ENCODE peak calls at places on chromosomes 12 and 14, in nine cellular contexts. E is mammary epithelial cell, K is uterus, T is GM23338, H is cardiac muscle cell, R is astrocyte of the cerebellum, G is endothelial cell, B is A549, F is RWPE1. W is an unnamed sample.

GRCh38 chr14:39581474-39581873 is 149.2 kb upstream of the FBXO33 start:
- DNase-seq in F (no peak), B (no peak), E (no peak), K (no peak), T (peak), R (no peak), G (no peak), H (peak), W (no peak)

GRCh38 chr12:5872745-5873144 is 72.3 kb downstream of the ANO2 start:
- DNase-seq in K (no peak), R (no peak), H (no peak), T (peak), F (peak), E (no peak), B (peak), G (no peak), W (no peak)

GRCh38 chr12:103771466-103771865 is 69.6 kb downstream of the NT5DC3 start:
- DNase-seq in G (peak), E (no peak), R (peak), K (peak), B (peak), F (peak), H (peak), T (peak), W (peak)

GRCh38 chr12:468671-469389 is 9.1 kb downstream of the B4GALNT3 start:
- DNase-seq in T (no peak), E (no peak), R (peak), K (no peak), H (no peak), F (no peak), G (no peak), B (no peak), W (peak)

GRCh38 chr12:132329739-132330548 is 555 bp upstream of the GALNT9 start:
- DNase-seq in E (no peak), B (no peak), R (no peak), H (no peak), G (no peak), T (peak), K (no peak), F (no peak), W (no peak)

GRCh38 chr12:24488091-24488596 is 460.8 kb downstream of the BCAT1 start:
- DNase-seq in K (no peak), G (no peak), H (no peak), F (no peak), R (no peak), T (no peak), E (no peak), B (no peak), W (peak)

GRCh38 chr12:65121049-65121955 is at the start of gene WIF1:
- DNase-seq in G (peak), T (peak), B (no peak), E (peak), F (peak), R (no peak), H (peak), K (no peak), W (peak)

GRCh38 chr12:8065991-8066594 is at the start of gene C3AR1:
- DNase-seq in E (peak), B (no peak), T (no peak), G (no peak), K (no peak), F (no peak), H (peak), R (peak), W (peak)

GRCh38 chr12:87311206-87311605 is 718.0 kb downstream of the C12orf50 start:
- DNase-seq in E (no peak), R (no peak), G (no peak), B (no peak), K (no peak), T (no peak), F (no peak), H (no peak), W (no peak)

GRCh38 chr14:102893452-102893851 is 29.0 kb upstream of the AMN start:
- DNase-seq in K (peak), B (no peak), F (no peak), R (peak), E (no peak), T (no peak), H (peak), G (no peak), W (no peak)

GRCh38 chr14:71527807-71528206 is 404.4 kb upstream of the RGS6 start:
- DNase-seq in F (no peak), R (no peak), B (no peak), T (no peak), K (no peak), E (no peak), H (peak), G (no peak), W (no peak)

GRCh38 chr14:96206461-96206860 is 1.8 kb downstream of the BDKRB2 start:
- DNase-seq in K (no peak), G (no peak), R (no peak), B (no peak), T (no peak), F (peak), H (no peak), E (peak), W (peak)

GRCh38 chr14:55588259-55588699 is 8.3 kb downstream of the KTN1 start:
- DNase-seq in F (no peak), T (no peak), R (no peak), B (no peak), K (no peak), E (peak), H (no peak), G (no peak), W (peak)

DNA sequence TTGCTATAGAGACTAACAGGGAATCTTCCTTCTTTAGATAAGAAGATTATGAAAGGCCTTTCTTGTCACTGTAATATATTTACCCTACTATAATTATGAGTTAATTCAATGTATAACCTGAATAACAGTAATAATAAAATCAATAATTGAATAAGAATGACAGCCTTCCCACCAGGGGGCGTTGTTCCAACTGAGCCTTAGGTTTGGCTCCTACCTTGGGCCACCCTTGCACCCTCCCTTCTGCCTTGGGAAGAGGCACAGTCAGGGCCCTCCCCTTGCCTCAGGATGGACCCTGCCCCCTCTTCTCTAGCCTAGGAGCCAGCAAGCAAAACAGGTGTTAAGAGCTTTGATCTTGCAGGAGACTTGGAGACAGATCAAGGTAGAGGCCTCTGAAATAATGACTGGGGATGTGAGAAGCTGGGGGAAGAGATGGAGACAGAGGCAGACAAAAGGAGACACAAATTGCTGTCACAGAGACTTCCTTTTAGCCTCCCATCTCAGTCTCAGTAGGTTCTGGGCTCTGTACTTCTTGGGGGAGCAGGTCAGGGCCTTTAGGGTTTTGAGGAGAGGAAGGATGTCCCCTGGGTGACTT is 40.1 kb upstream of the CISTR start:
- DNase-seq in R (no peak), T (peak), E (peak), G (peak), H (no peak), F (no peak), B (no peak), K (no peak), W (peak)
- TF ChIP-seq CTCF in R (peak), T (peak), E (peak), G (peak), H (peak), F (peak), B (peak), K (no peak), W (peak)

GRCh38 chr12:121132601-121133481 is at the start of gene P2RX7:
- DNase-seq in R (no peak), E (peak), H (peak), B (peak), G (peak), K (peak), F (peak), T (peak), W (peak)
- TF ChIP-seq CTCF in R (no peak), E (no peak), H (no peak), B (no peak), G (no peak), K (no peak), F (no peak), T (no peak), W (peak)

GRCh38 chr12:124475295-124476010 is 92.0 kb downstream of the NCOR2 start:
- DNase-seq in B (no peak), R (no peak), F (no peak), K (no peak), T (no peak), H (no peak), G (no peak), E (no peak), W (no peak)
- TF ChIP-seq CTCF in B (no peak), R (no peak), F (no peak), K (no peak), T (no peak), H (no peak), G (no peak), E (no peak), W (no peak)

GRCh38 chr14:34103176-34103575 is 152.3 kb upstream of the EGLN3 start:
- DNase-seq in R (no peak), T (no peak), H (no peak), B (no peak), K (no peak), E (no peak), F (no peak), G (no peak), W (no peak)

GRCh38 chr14:34099630-34100029 is 148.8 kb upstream of the EGLN3 start:
- DNase-seq in G (no peak), R (no peak), F (no peak), B (no peak), E (no peak), H (no peak), T (no peak), K (no peak), W (no peak)

GRCh38 chr14:34098045-34098984 is 147.4 kb upstream of the EGLN3 start:
- DNase-seq in E (peak), K (peak), H (peak), R (peak), B (peak), T (peak), F (peak), G (peak), W (peak)

GRCh38 chr14:34094384-34094783 is 143.5 kb upstream of the EGLN3 start:
- DNase-seq in G (no peak), B (no peak), E (no peak), T (no peak), F (no peak), R (no peak), K (no peak), H (no peak), W (no peak)

GRCh38 chr14:34098985-34099349 is 148.1 kb upstream of the EGLN3 start:
- DNase-seq in G (no peak), K (no peak), H (no peak), T (no peak), B (no peak), R (no peak), F (no peak), E (no peak), W (no peak)
- TF ChIP-seq CTCF in G (no peak), K (no peak), H (no peak), T (no peak), B (no peak), R (no peak), F (no peak), E (no peak), W (no peak)

GRCh38 chr14:105013150-105013787 is 7.6 kb downstream of the CDCA4 start:
- DNase-seq in E (no peak), G (no peak), B (no peak), R (no peak), F (no peak), T (no peak), K (no peak), H (no peak), W (no peak)

GRCh38 chr14:105014032-105014431 is 6.9 kb downstream of the CDCA4 start:
- DNase-seq in K (no peak), B (no peak), R (no peak), G (no peak), F (no peak), H (no peak), T (no peak), E (no peak), W (no peak)

GRCh38 chr14:105010891-105011291 is 10.0 kb downstream of the CDCA4 start:
- DNase-seq in G (no peak), R (no peak), T (no peak), H (no peak), E (no peak), F (no peak), B (no peak), K (peak), W (no peak)

GRCh38 chr14:105011312-105011990 is 9.4 kb downstream of the CDCA4 start:
- DNase-seq in B (no peak), H (no peak), T (no peak), K (no peak), E (no peak), G (no peak), F (no peak), R (no peak), W (no peak)

GRCh38 chr14:105012171-105012985 is 8.5 kb downstream of the CDCA4 start:
- DNase-seq in G (no peak), H (no peak), B (peak), K (no peak), T (no peak), E (no peak), R (no peak), F (no peak), W (peak)
- TF ChIP-seq CTCF in G (no peak), H (no peak), B (peak), K (no peak), T (no peak), E (peak), R (peak), F (peak), W (peak)

GRCh38 chr12:121089813-121090430 is 42.8 kb upstream of the P2RX7 start:
- DNase-seq in K (no peak), H (no peak), T (no peak), E (no peak), R (no peak), F (no peak), G (no peak), B (no peak), W (no peak)

GRCh38 chr12:121087467-121088207 is 45.0 kb upstream of the P2RX7 start:
- DNase-seq in T (no peak), K (no peak), G (no peak), R (no peak), H (no peak), F (no peak), E (no peak), B (no peak), W (no peak)

GRCh38 chr12:121090576-121091125 is 42.0 kb upstream of the P2RX7 start:
- DNase-seq in T (no peak), F (no peak), B (no peak), G (no peak), R (no peak), H (no peak), E (no peak), K (no peak), W (no peak)

GRCh38 chr12:121088208-121088585 is 44.5 kb upstream of the P2RX7 start:
- DNase-seq in R (no peak), G (no peak), H (no peak), K (no peak), F (no peak), E (no peak), B (no peak), T (no peak), W (no peak)

GRCh38 chr12:121089031-121089812 is 43.5 kb upstream of the P2RX7 start:
- DNase-seq in R (no peak), E (no peak), T (peak), F (no peak), H (peak), K (no peak), G (no peak), B (no peak), W (no peak)
- TF ChIP-seq CTCF in R (no peak), E (no peak), T (peak), F (no peak), H (peak), K (no peak), G (no peak), B (peak), W (no peak)

GRCh38 chr12:2691001-2691339 is 103.8 kb upstream of the FKBP4 start:
- DNase-seq in E (no peak), H (peak), F (no peak), T (peak), K (no peak), B (no peak), R (no peak), G (peak), W (no peak)
- TF ChIP-seq CTCF in E (no peak), H (peak), F (no peak), T (peak), K (no peak), B (no peak), R (peak), G (no peak), W (no peak)

GRCh38 chr12:53299454-53300180 is at the start of gene MYG1:
- DNase-seq in T (peak), H (peak), R (peak), G (peak), E (peak), B (peak), K (peak), F (peak), W (peak)
- TF ChIP-seq CTCF in T (peak), H (peak), R (peak), G (no peak), E (no peak), B (no peak), K (peak), F (no peak), W (peak)